ENCODE peak calls at places on chromosomes 16 and 17, in six cellular contexts. J is B cell, M is type B pancreatic cell, Y is lower lobe of right lung, X is tibial artery, D is kidney tubule cell. L is an unnamed sample.
A peak's percentile ranks its signal among the peaks of the same experiment; 100 is the strongest.

GRCh38 chr16:84550096-84550495 is 45.6 kb upstream of the MEAK7 start:
- DNase-seq in J (no peak), Y (peak; percentile 3), D (no peak), X (no peak), M (no peak), L (no peak)

GRCh38 chr16:84040823-84041391 is 1.7 kb downstream of the SLC38A8 start:
- DNase-seq in Y (peak; percentile 28), X (no peak), J (no peak), M (no peak), D (no peak), L (no peak)

GRCh38 chr17:42985225-42985624 is 4.9 kb downstream of the RUNDC1 start:
- DNase-seq in Y (no peak), J (peak; percentile 77), X (no peak), M (no peak), D (no peak), L (no peak)

GRCh38 chr17:8192070-8192815 is 2.3 kb upstream of the BORCS6 start:
- DNase-seq in Y (peak; percentile 72), D (peak; percentile 89), J (peak; percentile 53), X (peak; percentile 92), M (no peak), L (peak; percentile 90)

GRCh38 chr16:67158637-67159600 is 790 bp downstream of the TRADD start:
- DNase-seq in M (no peak), X (no peak), J (peak; percentile 88), D (peak; percentile 50), Y (peak; percentile 79), L (no peak)

GRCh38 chr17:57868007-57868774 is 18.3 kb upstream of the MRPS23 start:
- DNase-seq in M (no peak), X (peak; percentile 93), J (peak; percentile 89), D (peak; percentile 88), Y (peak; percentile 68), L (peak; percentile 89)

GRCh38 chr17:78665952-78666920 is 89.0 kb upstream of the DNAH17 start:
- DNase-seq in J (no peak), M (no peak), Y (peak; percentile 73), X (no peak), D (peak; percentile 36), L (peak; percentile 75)

GRCh38 chr17:17181666-17182600 is 24.2 kb downstream of the PLD6 start:
- DNase-seq in D (no peak), Y (no peak), M (no peak), X (no peak), J (no peak), L (no peak)